ENCODE peak calls at places on chromosomes 2 and 18, in six cellular contexts. T, Z, M, X, K and A are unnamed samples.

GRCh38 chr2:144460981-144461766 is 58.7 kb downstream of the ZEB2 start:
- DNase-seq in K (no peak), M (no peak), X (no peak), T (no peak), Z (peak; percentile 48), A (no peak)

GRCh38 chr2:71713581-71714580 is 260.5 kb downstream of the DYSF start:
- DNase-seq in M (no peak), K (no peak), X (no peak), Z (no peak), T (no peak), A (no peak)

GRCh38 chr2:14633031-14633430 is 514 bp downstream of the LRATD1 start:
- DNase-seq in T (no peak), K (peak; percentile 57), X (no peak), Z (no peak), M (no peak), A (no peak)

GRCh38 chr2:129936334-129936934 is 43.0 kb upstream of the RAB6C start:
- DNase-seq in M (peak; percentile 53), X (no peak), T (no peak), Z (peak; percentile 73), K (no peak), A (peak; percentile 54)

GRCh38 chr18:65859075-65859474 is 108.3 kb downstream of the CDH7 start:
- DNase-seq in Z (no peak), X (no peak), K (no peak), M (no peak), T (no peak), A (no peak)

GRCh38 chr2:9771481-9772017 is 71.7 kb upstream of the TAF1B start:
- DNase-seq in Z (no peak), M (peak; percentile 63), X (no peak), T (no peak), K (no peak), A (peak; percentile 44)

GRCh38 chr2:2668681-2669265 is 337.7 kb upstream of the MYT1L start:
- DNase-seq in X (no peak), M (no peak), Z (no peak), T (no peak), K (no peak), A (no peak)

GRCh38 chr2:579961-580360 is 97.2 kb downstream of the TMEM18 start:
- DNase-seq in M (no peak), K (no peak), T (no peak), X (no peak), Z (no peak), A (no peak)

GRCh38 chr2:146246017-146246733 is 1598.7 kb upstream of the ACVR2A start:
- DNase-seq in M (no peak), K (no peak), X (no peak), T (no peak), Z (no peak), A (no peak)

GRCh38 chr2:44244135-44244871 is 31.0 kb upstream of the SLC3A1 start:
- DNase-seq in M (peak; percentile 75), K (no peak), Z (peak; percentile 74), X (no peak), T (peak; percentile 44), A (peak; percentile 77)

GRCh38 chr2:207801259-207801658 is 31.6 kb upstream of the FZD5 start:
- DNase-seq in M (no peak), Z (peak; percentile 23), T (no peak), X (no peak), K (no peak), A (peak; percentile 78)

DNA sequence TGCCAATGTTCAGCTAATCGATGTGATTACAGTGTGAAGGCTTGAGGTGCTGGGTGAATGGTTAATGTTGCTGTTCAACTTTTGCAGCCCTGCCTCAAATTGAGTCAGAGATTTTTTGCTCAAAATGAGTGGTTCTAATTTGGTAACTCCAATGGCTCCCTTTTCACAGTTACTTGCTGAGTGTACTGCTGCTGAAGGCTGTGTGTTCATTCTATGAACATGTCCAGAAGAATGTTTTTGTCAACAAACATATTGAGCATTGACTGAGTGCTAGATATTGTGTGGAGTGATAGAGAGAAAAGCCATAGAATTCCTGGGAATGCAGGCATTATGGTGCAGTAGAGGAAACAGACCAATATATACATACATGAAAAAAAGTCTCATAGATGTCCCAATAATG is 39.0 kb upstream of the TCF4 start:
- DNase-seq in T (no peak), Z (no peak), X (no peak), M (no peak), K (no peak), A (no peak)
- H2AFZ ChIP-seq in T (no peak overlapping the region), Z (peak overlapping the region; percentile 51), X (no peak overlapping the region), M (no peak overlapping the region), K (no peak overlapping the region), A (no peak overlapping the region)

GRCh38 chr18:48683197-48683596 is 144.4 kb downstream of the CTIF start:
- DNase-seq in K (no peak), M (no peak), Z (no peak), X (no peak), T (no peak), A (no peak)

GRCh38 chr18:48682768-48683167 is 143.9 kb downstream of the CTIF start:
- DNase-seq in K (no peak), X (no peak), Z (no peak), M (no peak), T (no peak), A (no peak)

GRCh38 chr18:48679236-48679635 is 140.4 kb downstream of the CTIF start:
- DNase-seq in M (no peak), X (no peak), K (no peak), T (no peak), Z (no peak), A (no peak)

GRCh38 chr18:48680339-48680738 is 141.5 kb downstream of the CTIF start:
- DNase-seq in T (no peak), Z (no peak), K (no peak), X (no peak), M (no peak), A (no peak)

DNA sequence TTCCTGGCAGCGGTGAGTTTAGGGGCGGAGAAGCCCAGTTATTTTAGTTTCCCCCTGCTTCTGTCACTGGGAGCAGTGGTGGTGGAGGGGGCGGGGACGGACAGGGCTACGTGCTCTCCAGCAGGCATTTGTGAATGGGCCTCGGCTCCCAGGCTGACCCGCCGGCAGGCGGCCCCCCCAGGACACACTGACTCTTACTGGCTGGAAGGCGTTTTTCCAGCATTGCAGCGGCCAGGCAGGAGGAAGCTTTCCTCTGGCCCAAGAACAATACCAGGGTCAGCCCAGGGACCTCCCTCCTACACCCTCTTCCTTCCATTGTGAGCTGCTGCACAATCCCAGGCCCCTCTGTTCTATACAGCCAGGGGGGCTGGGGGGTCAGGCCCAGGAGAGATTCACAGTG is 142.0 kb downstream of the CTIF start:
- DNase-seq in M (no peak), Z (no peak), X (no peak), K (no peak), T (no peak), A (no peak)
- TF ChIP-seq JUND in M (no peak), Z (no peak), X (no peak), K (no peak), T (no peak), A (no peak)

GRCh38 chr2:102283996-102284395 is 27.4 kb upstream of the IL1RL1 start:
- DNase-seq in T (no peak), M (no peak), K (no peak), X (no peak), Z (no peak), A (no peak)
- H2AFZ ChIP-seq in T (no peak overlapping the region), M (no peak overlapping the region), K (no peak overlapping the region), X (no peak overlapping the region), Z (no peak overlapping the region), A (no peak overlapping the region)

GRCh38 chr2:20148411-20148810 is 76.5 kb downstream of the SDC1 start:
- DNase-seq in M (no peak), T (no peak), X (no peak), Z (no peak), K (no peak), A (no peak)

GRCh38 chr2:20150110-20150706 is 74.7 kb downstream of the SDC1 start:
- DNase-seq in X (no peak), M (no peak), K (no peak), Z (no peak), T (no peak), A (no peak)

GRCh38 chr2:20149703-20150030 is 75.3 kb downstream of the SDC1 start:
- DNase-seq in X (no peak), K (no peak), M (no peak), Z (no peak), T (no peak), A (no peak)

GRCh38 chr2:20147351-20147750 is 77.6 kb downstream of the SDC1 start:
- DNase-seq in X (no peak), T (no peak), M (no peak), K (no peak), Z (no peak), A (no peak)

GRCh38 chr2:20148841-20149702 is 75.9 kb downstream of the SDC1 start:
- DNase-seq in K (no peak), T (no peak), M (no peak), X (no peak), Z (no peak), A (no peak)
- TF ChIP-seq JUND in K (no peak), T (no peak), M (peak; percentile 65), X (no peak), Z (peak; percentile 63), A (no peak)

GRCh38 chr2:236158969-236159777 is 9.0 kb downstream of the GBX2 start:
- DNase-seq in K (peak; percentile 80), M (no peak), Z (no peak), T (no peak), X (no peak), A (no peak)
- H2AFZ ChIP-seq in K (no peak overlapping the region), M (no peak overlapping the region), Z (no peak overlapping the region), T (no peak overlapping the region), X (no peak overlapping the region), A (no peak overlapping the region)

DNA sequence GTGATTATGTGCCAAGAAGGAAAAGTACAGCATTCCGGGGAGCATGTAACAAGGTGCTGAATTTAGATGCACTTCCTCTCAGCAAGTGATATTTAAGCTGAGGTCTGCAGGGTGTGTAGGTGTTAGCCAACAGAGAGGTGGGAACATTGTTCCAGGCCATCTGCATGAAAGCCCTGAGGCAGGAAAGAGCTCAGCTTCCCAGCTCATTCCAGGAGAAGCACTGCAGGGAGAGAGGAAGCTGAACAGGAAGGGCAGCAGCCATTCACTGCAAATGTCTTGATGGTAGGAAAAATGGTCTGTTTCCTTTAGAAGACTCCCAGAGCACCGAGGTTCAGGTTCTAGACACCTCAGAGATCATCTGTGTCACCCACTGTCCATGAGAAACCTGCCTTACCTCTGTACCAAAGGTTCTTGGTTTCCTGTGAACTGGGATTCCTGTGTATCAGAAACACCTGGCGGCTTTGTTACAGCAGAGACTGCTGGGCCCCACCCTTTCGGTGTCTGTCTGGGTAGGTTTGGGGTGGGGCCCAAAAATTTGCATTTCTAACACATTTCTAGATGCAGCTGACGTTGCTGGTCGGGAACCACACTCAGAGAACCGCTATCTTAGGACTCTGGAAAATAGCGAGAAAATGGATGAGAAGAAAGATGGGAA is 84.0 kb downstream of the RTN4 start:
- DNase-seq in M (no peak), X (no peak), T (no peak), Z (no peak), K (no peak), A (no peak)
- TF ChIP-seq JUND in M (no peak), X (no peak), T (no peak), Z (no peak), K (no peak), A (no peak)

GRCh38 chr2:204896146-204896545 is 350.9 kb downstream of the PARD3B start:
- DNase-seq in T (no peak), Z (no peak), X (no peak), M (no peak), K (no peak), A (no peak)
- H2AFZ ChIP-seq in T (no peak overlapping the region), Z (no peak overlapping the region), X (no peak overlapping the region), M (no peak overlapping the region), K (no peak overlapping the region), A (no peak overlapping the region)